ENCODE peak calls at places on chromosomes 2 and 18, in four cellular contexts. C is HTR-8/SVneo, D is ACHN, N is Calu3. H is an unnamed sample.

GRCh38 chr2:36800381-36800780 is 103.9 kb downstream of the VIT start:
- DNase-seq in D (no peak), N (no peak), C (no peak), H (no peak)

GRCh38 chr2:218260742-218261423 is at the start of gene GPBAR1:
- DNase-seq in N (peak), C (no peak), D (peak), H (no peak)

GRCh38 chr2:127627740-127628571 is 18.0 kb upstream of the GPR17 start:
- DNase-seq in C (no peak), D (no peak), N (no peak), H (no peak)

GRCh38 chr2:135149251-135149650 is 97.2 kb downstream of the RAB3GAP1 start:
- DNase-seq in D (no peak), N (no peak), C (no peak), H (no peak)

GRCh38 chr2:109516445-109517117 is 97.2 kb downstream of the SEPTIN10 start:
- DNase-seq in N (peak), C (peak), D (peak), H (peak)

GRCh38 chr18:11860594-11861450 is 9.6 kb downstream of the CHMP1B start:
- DNase-seq in D (no peak), N (no peak), C (no peak), H (no peak)

GRCh38 chr18:32427084-32427933 is 43.4 kb downstream of the GAREM1 start:
- DNase-seq in D (no peak), N (no peak), C (no peak), H (no peak)

GRCh38 chr2:60508307-60508706 is 45.1 kb downstream of the BCL11A start:
- DNase-seq in C (no peak), N (no peak), D (no peak), H (no peak)

GRCh38 chr2:159119652-159120257 is 151.3 kb downstream of the TANC1 start:
- DNase-seq in N (no peak), D (no peak), C (no peak), H (no peak)